ENCODE peak calls at places on chromosome 9, in ten cellular contexts. One of them, this sample, is unnamed.

GRCh38 chr9:107750741-107751521 is 261.4 kb upstream of the KLF4 start:
- DNase-seq in C1 segment of cervical spinal cord: peak
- DNase-seq in tibial artery: peak
- DNase-seq in activated CD4-positive, CD25-positive, alpha-beta regulatory T cell: no peak
- DNase-seq in effector memory CD8-positive, alpha-beta T cell: no peak
- DNase-seq in NCI-H146: no peak
- DNase-seq in amniotic stem cell: peak
- DNase-seq in fibroblast of the conjunctiva: peak
- DNase-seq in activated naive CD4-positive, alpha-beta T cell treated with anti-CD3 and anti-CD28 coated beads, Interleukin-2, amount 50 U/mL, for 72 hours: no peak
- DNase-seq in endodermal cell: no peak
- DNase-seq in this sample: peak

GRCh38 chr9:26426732-26427131 is 465.9 kb downstream of the CAAP1 start:
- DNase-seq in C1 segment of cervical spinal cord: no peak
- DNase-seq in tibial artery: no peak
- DNase-seq in activated CD4-positive, CD25-positive, alpha-beta regulatory T cell: no peak
- DNase-seq in effector memory CD8-positive, alpha-beta T cell: no peak
- DNase-seq in NCI-H146: peak
- DNase-seq in amniotic stem cell: no peak
- DNase-seq in fibroblast of the conjunctiva: no peak
- DNase-seq in activated naive CD4-positive, alpha-beta T cell treated with anti-CD3 and anti-CD28 coated beads, Interleukin-2, amount 50 U/mL, for 72 hours: no peak
- DNase-seq in endodermal cell: peak
- DNase-seq in this sample: no peak

GRCh38 chr9:88819471-88819870 is 171.8 kb upstream of the S1PR3 start:
- DNase-seq in C1 segment of cervical spinal cord: no peak
- DNase-seq in tibial artery: no peak
- DNase-seq in activated CD4-positive, CD25-positive, alpha-beta regulatory T cell: no peak
- DNase-seq in effector memory CD8-positive, alpha-beta T cell: no peak
- DNase-seq in NCI-H146: no peak
- DNase-seq in amniotic stem cell: no peak
- DNase-seq in fibroblast of the conjunctiva: no peak
- DNase-seq in activated naive CD4-positive, alpha-beta T cell treated with anti-CD3 and anti-CD28 coated beads, Interleukin-2, amount 50 U/mL, for 72 hours: no peak
- DNase-seq in endodermal cell: no peak
- DNase-seq in this sample: no peak

GRCh38 chr9:129075996-129076639 is 4.8 kb upstream of the DOLPP1 start:
- DNase-seq in C1 segment of cervical spinal cord: no peak
- DNase-seq in tibial artery: no peak
- DNase-seq in activated CD4-positive, CD25-positive, alpha-beta regulatory T cell: no peak
- DNase-seq in effector memory CD8-positive, alpha-beta T cell: no peak
- DNase-seq in NCI-H146: no peak
- DNase-seq in amniotic stem cell: no peak
- DNase-seq in fibroblast of the conjunctiva: no peak
- DNase-seq in activated naive CD4-positive, alpha-beta T cell treated with anti-CD3 and anti-CD28 coated beads, Interleukin-2, amount 50 U/mL, for 72 hours: no peak
- DNase-seq in endodermal cell: peak
- DNase-seq in this sample: no peak

GRCh38 chr9:120436937-120437592 is 142.9 kb downstream of the CDK5RAP2 start:
- DNase-seq in C1 segment of cervical spinal cord: no peak
- DNase-seq in tibial artery: peak
- DNase-seq in activated CD4-positive, CD25-positive, alpha-beta regulatory T cell: no peak
- DNase-seq in effector memory CD8-positive, alpha-beta T cell: no peak
- DNase-seq in NCI-H146: no peak
- DNase-seq in amniotic stem cell: no peak
- DNase-seq in fibroblast of the conjunctiva: no peak
- DNase-seq in activated naive CD4-positive, alpha-beta T cell treated with anti-CD3 and anti-CD28 coated beads, Interleukin-2, amount 50 U/mL, for 72 hours: no peak
- DNase-seq in endodermal cell: no peak
- DNase-seq in this sample: no peak

GRCh38 chr9:116238225-116238624 is 84.6 kb downstream of the PAPPA start:
- DNase-seq in C1 segment of cervical spinal cord: no peak
- DNase-seq in tibial artery: no peak
- DNase-seq in activated CD4-positive, CD25-positive, alpha-beta regulatory T cell: no peak
- DNase-seq in effector memory CD8-positive, alpha-beta T cell: no peak
- DNase-seq in NCI-H146: no peak
- DNase-seq in amniotic stem cell: peak
- DNase-seq in fibroblast of the conjunctiva: peak
- DNase-seq in activated naive CD4-positive, alpha-beta T cell treated with anti-CD3 and anti-CD28 coated beads, Interleukin-2, amount 50 U/mL, for 72 hours: no peak
- DNase-seq in endodermal cell: no peak
- DNase-seq in this sample: peak

GRCh38 chr9:91914404-91914803 is 35.6 kb downstream of the ROR2 start:
- DNase-seq in C1 segment of cervical spinal cord: no peak
- DNase-seq in tibial artery: no peak
- DNase-seq in activated CD4-positive, CD25-positive, alpha-beta regulatory T cell: no peak
- DNase-seq in effector memory CD8-positive, alpha-beta T cell: no peak
- DNase-seq in NCI-H146: no peak
- DNase-seq in amniotic stem cell: no peak
- DNase-seq in fibroblast of the conjunctiva: no peak
- DNase-seq in activated naive CD4-positive, alpha-beta T cell treated with anti-CD3 and anti-CD28 coated beads, Interleukin-2, amount 50 U/mL, for 72 hours: no peak
- DNase-seq in endodermal cell: peak
- DNase-seq in this sample: no peak

GRCh38 chr9:93683331-93684134 is 107.1 kb downstream of the PHF2 start:
- DNase-seq in C1 segment of cervical spinal cord: no peak
- DNase-seq in tibial artery: peak
- DNase-seq in activated CD4-positive, CD25-positive, alpha-beta regulatory T cell: no peak
- DNase-seq in effector memory CD8-positive, alpha-beta T cell: no peak
- DNase-seq in NCI-H146: no peak
- DNase-seq in amniotic stem cell: no peak
- DNase-seq in fibroblast of the conjunctiva: no peak
- DNase-seq in activated naive CD4-positive, alpha-beta T cell treated with anti-CD3 and anti-CD28 coated beads, Interleukin-2, amount 50 U/mL, for 72 hours: no peak
- DNase-seq in endodermal cell: peak
- DNase-seq in this sample: no peak

GRCh38 chr9:98182889-98183599 is 9.4 kb downstream of the CORO2A start:
- DNase-seq in C1 segment of cervical spinal cord: no peak
- DNase-seq in tibial artery: no peak
- DNase-seq in activated CD4-positive, CD25-positive, alpha-beta regulatory T cell: no peak
- DNase-seq in effector memory CD8-positive, alpha-beta T cell: no peak
- DNase-seq in NCI-H146: no peak
- DNase-seq in amniotic stem cell: no peak
- DNase-seq in fibroblast of the conjunctiva: no peak
- DNase-seq in activated naive CD4-positive, alpha-beta T cell treated with anti-CD3 and anti-CD28 coated beads, Interleukin-2, amount 50 U/mL, for 72 hours: no peak
- DNase-seq in endodermal cell: no peak
- DNase-seq in this sample: no peak

GRCh38 chr9:77440057-77440456 is 208.1 kb downstream of the GNA14 start:
- DNase-seq in C1 segment of cervical spinal cord: peak
- DNase-seq in tibial artery: no peak
- DNase-seq in activated CD4-positive, CD25-positive, alpha-beta regulatory T cell: no peak
- DNase-seq in effector memory CD8-positive, alpha-beta T cell: no peak
- DNase-seq in NCI-H146: peak
- DNase-seq in amniotic stem cell: no peak
- DNase-seq in fibroblast of the conjunctiva: no peak
- DNase-seq in activated naive CD4-positive, alpha-beta T cell treated with anti-CD3 and anti-CD28 coated beads, Interleukin-2, amount 50 U/mL, for 72 hours: no peak
- DNase-seq in endodermal cell: peak
- DNase-seq in this sample: peak

GRCh38 chr9:16870606-16871357 is at the start of gene BNC2:
- DNase-seq in C1 segment of cervical spinal cord: peak
- DNase-seq in tibial artery: peak
- DNase-seq in activated CD4-positive, CD25-positive, alpha-beta regulatory T cell: no peak
- DNase-seq in effector memory CD8-positive, alpha-beta T cell: no peak
- DNase-seq in NCI-H146: peak
- DNase-seq in amniotic stem cell: peak
- DNase-seq in fibroblast of the conjunctiva: no peak
- DNase-seq in activated naive CD4-positive, alpha-beta T cell treated with anti-CD3 and anti-CD28 coated beads, Interleukin-2, amount 50 U/mL, for 72 hours: no peak
- DNase-seq in endodermal cell: peak
- DNase-seq in this sample: no peak

GRCh38 chr9:116694892-116695291 is 7.8 kb downstream of the TRIM32 start:
- DNase-seq in C1 segment of cervical spinal cord: no peak
- DNase-seq in tibial artery: no peak
- DNase-seq in activated CD4-positive, CD25-positive, alpha-beta regulatory T cell: no peak
- DNase-seq in effector memory CD8-positive, alpha-beta T cell: no peak
- DNase-seq in NCI-H146: no peak
- DNase-seq in amniotic stem cell: no peak
- DNase-seq in fibroblast of the conjunctiva: no peak
- DNase-seq in activated naive CD4-positive, alpha-beta T cell treated with anti-CD3 and anti-CD28 coated beads, Interleukin-2, amount 50 U/mL, for 72 hours: no peak
- DNase-seq in endodermal cell: no peak
- DNase-seq in this sample: no peak

GRCh38 chr9:116959775-116960174 is 272.7 kb downstream of the TRIM32 start:
- DNase-seq in C1 segment of cervical spinal cord: no peak
- DNase-seq in tibial artery: no peak
- DNase-seq in activated CD4-positive, CD25-positive, alpha-beta regulatory T cell: no peak
- DNase-seq in effector memory CD8-positive, alpha-beta T cell: no peak
- DNase-seq in NCI-H146: peak
- DNase-seq in amniotic stem cell: no peak
- DNase-seq in fibroblast of the conjunctiva: no peak
- DNase-seq in activated naive CD4-positive, alpha-beta T cell treated with anti-CD3 and anti-CD28 coated beads, Interleukin-2, amount 50 U/mL, for 72 hours: no peak
- DNase-seq in endodermal cell: no peak
- DNase-seq in this sample: no peak

GRCh38 chr9:114025760-114026159 is 52.3 kb downstream of the AMBP start:
- DNase-seq in C1 segment of cervical spinal cord: no peak
- DNase-seq in tibial artery: peak
- DNase-seq in activated CD4-positive, CD25-positive, alpha-beta regulatory T cell: no peak
- DNase-seq in effector memory CD8-positive, alpha-beta T cell: no peak
- DNase-seq in NCI-H146: no peak
- DNase-seq in amniotic stem cell: no peak
- DNase-seq in fibroblast of the conjunctiva: no peak
- DNase-seq in activated naive CD4-positive, alpha-beta T cell treated with anti-CD3 and anti-CD28 coated beads, Interleukin-2, amount 50 U/mL, for 72 hours: no peak
- DNase-seq in endodermal cell: no peak
- DNase-seq in this sample: no peak

GRCh38 chr9:16413509-16414016 is 456.9 kb downstream of the BNC2 start:
- DNase-seq in C1 segment of cervical spinal cord: no peak
- DNase-seq in tibial artery: no peak
- DNase-seq in activated CD4-positive, CD25-positive, alpha-beta regulatory T cell: no peak
- DNase-seq in effector memory CD8-positive, alpha-beta T cell: no peak
- DNase-seq in NCI-H146: no peak
- DNase-seq in amniotic stem cell: no peak
- DNase-seq in fibroblast of the conjunctiva: peak
- DNase-seq in activated naive CD4-positive, alpha-beta T cell treated with anti-CD3 and anti-CD28 coated beads, Interleukin-2, amount 50 U/mL, for 72 hours: no peak
- DNase-seq in endodermal cell: no peak
- DNase-seq in this sample: peak

GRCh38 chr9:15239816-15240215 is 67.2 kb downstream of the TTC39B start:
- DNase-seq in C1 segment of cervical spinal cord: no peak
- DNase-seq in tibial artery: no peak
- DNase-seq in activated CD4-positive, CD25-positive, alpha-beta regulatory T cell: no peak
- DNase-seq in effector memory CD8-positive, alpha-beta T cell: no peak
- DNase-seq in NCI-H146: no peak
- DNase-seq in amniotic stem cell: no peak
- DNase-seq in fibroblast of the conjunctiva: no peak
- DNase-seq in activated naive CD4-positive, alpha-beta T cell treated with anti-CD3 and anti-CD28 coated beads, Interleukin-2, amount 50 U/mL, for 72 hours: no peak
- DNase-seq in endodermal cell: no peak
- DNase-seq in this sample: no peak

This sample was measured in BJ.